ENCODE peak calls at places on chromosomes 13 and 19, in five cellular contexts. S, I, H, M and Q are unnamed samples.

GRCh38 chr19:51691122-51692064 is 1.7 kb upstream of the SPACA6 start:
- DNase-seq in S (peak), H (no peak), I (no peak), M (peak), Q (peak)

GRCh38 chr19:49107625-49108459 is 6.3 kb upstream of the LIN7B start:
- DNase-seq in S (no peak), H (no peak), I (peak), M (no peak), Q (no peak)

GRCh38 chr13:99123101-99124045 is 77.3 kb upstream of the UBAC2 start:
- DNase-seq in H (no peak), S (no peak), I (no peak), M (peak), Q (no peak)

GRCh38 chr13:41652735-41653361 is 195.5 kb downstream of the RGCC start:
- DNase-seq in M (peak), S (peak), H (no peak), I (peak), Q (peak)

GRCh38 chr19:8643860-8644653 is 13.6 kb downstream of the NFILZ start:
- DNase-seq in H (no peak), I (no peak), M (no peak), S (no peak), Q (no peak)

GRCh38 chr19:16714702-16715294 is 4.8 kb upstream of the NWD1 start:
- DNase-seq in M (peak), H (peak), S (peak), I (peak), Q (peak)

GRCh38 chr13:114069376-114070097 is 62.9 kb downstream of the RASA3 start:
- DNase-seq in I (no peak), M (no peak), H (no peak), S (no peak), Q (no peak)

GRCh38 chr13:103976371-103976770 is 910.2 kb upstream of the SLC10A2 start:
- DNase-seq in I (no peak), S (no peak), M (no peak), H (no peak), Q (no peak)

GRCh38 chr19:32291876-32292275 is 53.5 kb upstream of the ZNF507 start:
- DNase-seq in H (no peak), S (no peak), M (no peak), I (no peak), Q (no peak)

GRCh38 chr13:27440408-27440807 is 10.0 kb downstream of the MTIF3 start:
- DNase-seq in S (no peak), I (no peak), M (no peak), H (no peak), Q (no peak)

GRCh38 chr13:74250738-74251190 is 116.6 kb upstream of the KLF12 start:
- DNase-seq in I (no peak), M (peak), S (no peak), H (no peak), Q (peak)

GRCh38 chr13:85825454-85825853 is 26.2 kb upstream of the SLITRK6 start:
- DNase-seq in I (no peak), M (peak), S (no peak), H (no peak), Q (no peak)

GRCh38 chr19:8069116-8069973 is 16.8 kb downstream of the CCL25 start:
- DNase-seq in M (no peak), H (no peak), I (peak), S (peak), Q (peak)

GRCh38 chr13:79393564-79394249 is 12.3 kb downstream of the RBM26 start:
- DNase-seq in M (no peak), I (no peak), H (no peak), S (no peak), Q (no peak)

GRCh38 chr13:43005460-43006236 is 13.6 kb upstream of the EPSTI1 start:
- DNase-seq in H (no peak), M (peak), I (no peak), S (no peak), Q (no peak)

GRCh38 chr19:38211206-38211605 is 12.8 kb downstream of the DPF1 start:
- DNase-seq in M (no peak), I (peak), H (no peak), S (no peak), Q (peak)

GRCh38 chr13:110411316-110412105 is 104.4 kb downstream of the COL4A2 start:
- DNase-seq in S (no peak), M (no peak), I (no peak), H (no peak), Q (no peak)

GRCh38 chr13:40338217-40338616 is 328.2 kb downstream of the FOXO1 start:
- DNase-seq in I (no peak), S (no peak), H (no peak), M (no peak), Q (no peak)

GRCh38 chr13:35930665-35931631 is 200.2 kb downstream of the DCLK1 start:
- DNase-seq in M (peak), H (peak), I (no peak), S (peak), Q (no peak)

GRCh38 chr13:36069881-36070366 is 61.3 kb downstream of the DCLK1 start:
- DNase-seq in H (no peak), S (no peak), M (no peak), I (no peak), Q (no peak)

GRCh38 chr19:6066661-6067646 is 43.3 kb downstream of the RFX2 start:
- DNase-seq in M (peak), H (no peak), S (peak), I (peak), Q (peak)

GRCh38 chr13:77509221-77509620 is 26.3 kb upstream of the SCEL start:
- DNase-seq in H (no peak), M (peak), I (no peak), S (no peak), Q (no peak)
- TF ChIP-seq RCOR1 in H (no peak), M (no peak), I (no peak), S (no peak), Q (no peak)

DNA sequence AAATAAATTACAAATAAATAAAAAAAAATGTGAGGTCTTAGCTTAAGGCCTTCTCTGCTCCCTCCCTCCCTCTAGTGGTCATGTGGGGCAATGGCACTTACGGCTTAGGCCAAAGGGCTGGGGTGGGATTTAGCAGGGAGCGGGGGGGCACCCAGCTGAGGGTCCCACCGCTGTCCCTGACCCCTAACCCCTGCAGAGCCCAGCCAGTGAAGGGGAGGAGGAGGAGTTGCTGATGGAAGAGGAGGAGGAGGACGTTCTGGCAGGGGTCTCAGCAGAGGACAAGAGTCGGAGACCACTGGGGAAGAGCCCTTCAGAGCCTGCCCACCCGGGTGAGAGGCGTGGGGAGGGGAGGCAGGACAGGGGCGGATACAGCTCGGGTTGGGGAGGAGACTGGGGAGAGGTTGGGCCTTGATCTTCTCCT is 9.3 kb downstream of the MPND start:
- DNase-seq in I (peak), M (peak), H (no peak), S (peak), Q (peak)
- TF ChIP-seq RCOR1 in I (no peak), M (no peak), H (no peak), S (no peak), Q (no peak)

DNA sequence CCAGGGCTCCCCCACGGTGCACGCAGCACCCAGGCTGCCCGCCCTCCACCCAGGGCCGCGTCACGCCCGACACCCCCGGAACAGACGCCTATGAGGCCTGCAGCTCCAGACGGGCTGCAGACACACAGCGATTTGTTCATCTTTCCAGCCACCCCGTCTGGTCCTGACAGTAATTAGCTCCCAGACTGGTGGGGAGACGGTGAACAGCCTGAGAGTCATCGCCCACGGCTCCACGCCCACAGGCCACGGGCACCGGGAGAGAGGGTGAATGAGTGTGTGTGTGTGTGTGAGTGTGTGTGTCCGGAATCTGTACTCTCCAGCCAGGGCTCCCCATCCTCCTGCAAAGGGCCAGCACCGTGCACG is 18.1 kb downstream of the GADD45B start:
- DNase-seq in S (peak), H (no peak), M (peak), I (no peak), Q (peak)
- TF ChIP-seq RCOR1 in S (no peak), H (no peak), M (no peak), I (no peak), Q (no peak)

GRCh38 chr13:107422421-107422820 is 792.9 kb downstream of the LIG4 start:
- DNase-seq in H (no peak), S (no peak), I (no peak), M (no peak), Q (no peak)

GRCh38 chr13:107421951-107422350 is 793.4 kb downstream of the LIG4 start:
- DNase-seq in S (no peak), I (no peak), M (peak), H (no peak), Q (no peak)

GRCh38 chr13:107427531-107427930 is 787.8 kb downstream of the LIG4 start:
- DNase-seq in S (no peak), M (no peak), H (no peak), I (no peak), Q (no peak)
- TF ChIP-seq RCOR1 in S (no peak), M (no peak), H (no peak), I (no peak), Q (no peak)

DNA sequence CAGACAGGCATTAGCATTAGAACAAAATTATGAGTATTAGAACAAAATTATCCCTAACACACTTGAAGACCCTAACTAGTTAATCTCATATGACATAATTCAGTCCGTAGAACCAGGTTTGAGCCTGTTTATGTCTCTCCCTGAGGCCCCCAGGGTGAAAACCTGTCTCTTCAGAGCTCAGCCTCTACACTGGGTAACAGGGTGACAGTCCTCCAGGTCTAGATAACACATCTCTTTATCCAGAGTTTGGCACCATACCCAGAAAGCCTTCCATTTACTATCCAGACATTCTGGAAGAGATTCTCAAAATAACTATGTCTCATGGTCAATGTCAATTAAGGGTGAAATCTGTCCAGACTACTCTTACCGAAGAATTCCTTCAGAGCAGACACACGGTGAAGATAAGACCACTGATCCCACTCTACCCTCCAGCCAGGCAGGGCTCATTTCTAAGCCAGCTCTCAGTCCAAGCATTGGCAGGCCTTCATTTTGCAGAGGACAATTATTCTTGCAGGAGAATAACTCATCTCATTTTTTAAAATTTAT is 1195.3 kb downstream of the EFNB2 start:
- DNase-seq in H (no peak), S (no peak), I (no peak), M (no peak), Q (peak)
- TF ChIP-seq RCOR1 in H (no peak), S (no peak), I (no peak), M (no peak), Q (peak)